ENCODE peak calls at places on chromosome 11, in six cellular contexts. One of them, this sample, is unnamed.

GRCh38 chr11:9315078-9315688 is 790 bp upstream of the TMEM41B start:
- DNase-seq in body of pancreas: peak; percentile 24
- DNase-seq in psoas muscle: no peak
- DNase-seq in heart right ventricle: no peak
- DNase-seq in gastrocnemius medialis: no peak
- DNase-seq in tibial artery: no peak
- DNase-seq in this sample: no peak

GRCh38 chr11:122509091-122509490 is 146.4 kb upstream of the UBASH3B start:
- DNase-seq in gastrocnemius medialis: no peak
- DNase-seq in psoas muscle: no peak
- DNase-seq in body of pancreas: no peak
- DNase-seq in tibial artery: no peak
- DNase-seq in heart right ventricle: no peak
- DNase-seq in this sample: no peak

GRCh38 chr11:5007561-5007960 is 12.9 kb downstream of the OR51L1 start:
- DNase-seq in gastrocnemius medialis: no peak
- DNase-seq in psoas muscle: no peak
- DNase-seq in body of pancreas: no peak
- DNase-seq in tibial artery: no peak
- DNase-seq in heart right ventricle: no peak
- DNase-seq in this sample: no peak

GRCh38 chr11:78406568-78407196 is 10.9 kb downstream of the GAB2 start:
- DNase-seq in psoas muscle: no peak
- DNase-seq in body of pancreas: no peak
- DNase-seq in heart right ventricle: no peak
- DNase-seq in tibial artery: no peak
- DNase-seq in gastrocnemius medialis: no peak
- DNase-seq in this sample: no peak

GRCh38 chr11:126507646-126508045 is 152.2 kb downstream of the ST3GAL4 start:
- DNase-seq in psoas muscle: no peak
- DNase-seq in gastrocnemius medialis: no peak
- DNase-seq in body of pancreas: no peak
- DNase-seq in heart right ventricle: no peak
- DNase-seq in tibial artery: no peak
- DNase-seq in this sample: no peak

GRCh38 chr11:133919330-133920108 is 37.2 kb downstream of the IGSF9B start:
- DNase-seq in heart right ventricle: no peak
- DNase-seq in body of pancreas: no peak
- DNase-seq in psoas muscle: no peak
- DNase-seq in tibial artery: no peak
- DNase-seq in gastrocnemius medialis: no peak
- DNase-seq in this sample: no peak

GRCh38 chr11:36453678-36454077 is 56.4 kb downstream of the TRAF6 start:
- DNase-seq in body of pancreas: no peak
- DNase-seq in tibial artery: no peak
- DNase-seq in psoas muscle: no peak
- DNase-seq in gastrocnemius medialis: no peak
- DNase-seq in heart right ventricle: no peak
- DNase-seq in this sample: no peak

GRCh38 chr11:29129850-29130249 is 887.0 kb downstream of the KCNA4 start:
- DNase-seq in body of pancreas: no peak
- DNase-seq in psoas muscle: no peak
- DNase-seq in tibial artery: no peak
- DNase-seq in gastrocnemius medialis: no peak
- DNase-seq in heart right ventricle: no peak
- DNase-seq in this sample: no peak

GRCh38 chr11:35605691-35606090 is 12.6 kb upstream of the FJX1 start:
- DNase-seq in tibial artery: no peak
- DNase-seq in psoas muscle: no peak
- DNase-seq in gastrocnemius medialis: no peak
- DNase-seq in body of pancreas: no peak
- DNase-seq in heart right ventricle: peak; percentile 40
- DNase-seq in this sample: peak; percentile 50

GRCh38 chr11:45927684-45928413 is 5.4 kb downstream of the LARGE2 start:
- DNase-seq in tibial artery: peak; percentile 62
- DNase-seq in heart right ventricle: no peak
- DNase-seq in psoas muscle: no peak
- DNase-seq in body of pancreas: peak; percentile 10
- DNase-seq in gastrocnemius medialis: no peak
- DNase-seq in this sample: peak; percentile 73

GRCh38 chr11:118834428-118835028 is 43.6 kb upstream of the DDX6 start:
- DNase-seq in gastrocnemius medialis: no peak
- DNase-seq in body of pancreas: no peak
- DNase-seq in psoas muscle: no peak
- DNase-seq in heart right ventricle: no peak
- DNase-seq in tibial artery: no peak
- DNase-seq in this sample: no peak

GRCh38 chr11:17805873-17806272 is 71.3 kb downstream of the KCNC1 start:
- DNase-seq in psoas muscle: no peak
- DNase-seq in body of pancreas: no peak
- DNase-seq in tibial artery: no peak
- DNase-seq in heart right ventricle: peak; percentile 19
- DNase-seq in gastrocnemius medialis: peak; percentile 49
- DNase-seq in this sample: no peak

GRCh38 chr11:57491371-57492061 is 24.0 kb downstream of the SLC43A1 start:
- DNase-seq in heart right ventricle: no peak
- DNase-seq in body of pancreas: peak; percentile 56
- DNase-seq in psoas muscle: peak; percentile 49
- DNase-seq in tibial artery: no peak
- DNase-seq in gastrocnemius medialis: no peak
- DNase-seq in this sample: no peak

GRCh38 chr11:57203359-57203758 is 21.6 kb downstream of the LRRC55 start:
- DNase-seq in psoas muscle: peak; percentile 67
- DNase-seq in tibial artery: no peak
- DNase-seq in heart right ventricle: peak; percentile 90
- DNase-seq in body of pancreas: peak; percentile 26
- DNase-seq in gastrocnemius medialis: peak; percentile 63
- DNase-seq in this sample: no peak

GRCh38 chr11:78832226-78832947 is 257.7 kb upstream of the NARS2 start:
- DNase-seq in psoas muscle: no peak
- DNase-seq in body of pancreas: no peak
- DNase-seq in heart right ventricle: no peak
- DNase-seq in gastrocnemius medialis: no peak
- DNase-seq in tibial artery: no peak
- DNase-seq in this sample: no peak

GRCh38 chr11:118851970-118852369 is 31.7 kb upstream of the CXCR5 start:
- DNase-seq in heart right ventricle: no peak
- DNase-seq in body of pancreas: no peak
- DNase-seq in psoas muscle: no peak
- DNase-seq in gastrocnemius medialis: no peak
- DNase-seq in tibial artery: no peak
- DNase-seq in this sample: no peak

GRCh38 chr11:10272132-10272531 is 21.9 kb downstream of the SBF2 start:
- DNase-seq in tibial artery: no peak
- DNase-seq in body of pancreas: no peak
- DNase-seq in psoas muscle: no peak
- DNase-seq in gastrocnemius medialis: no peak
- DNase-seq in heart right ventricle: no peak
- DNase-seq in this sample: no peak

GRCh38 chr11:20363500-20364411 is at the start of gene HTATIP2:
- DNase-seq in tibial artery: peak; percentile 82
- DNase-seq in psoas muscle: peak; percentile 73
- DNase-seq in body of pancreas: peak; percentile 61
- DNase-seq in heart right ventricle: peak; percentile 54
- DNase-seq in gastrocnemius medialis: peak; percentile 64
- DNase-seq in this sample: peak; percentile 82

GRCh38 chr11:32213223-32213622 is 122.3 kb downstream of the RCN1 start:
- DNase-seq in psoas muscle: no peak
- DNase-seq in heart right ventricle: no peak
- DNase-seq in body of pancreas: no peak
- DNase-seq in gastrocnemius medialis: no peak
- DNase-seq in tibial artery: no peak
- DNase-seq in this sample: no peak

GRCh38 chr11:3189193-3189843 is 24.2 kb upstream of the OSBPL5 start:
- DNase-seq in body of pancreas: no peak
- DNase-seq in psoas muscle: no peak
- DNase-seq in gastrocnemius medialis: no peak
- DNase-seq in tibial artery: peak; percentile 39
- DNase-seq in heart right ventricle: no peak
- DNase-seq in this sample: peak; percentile 26

GRCh38 chr11:43944761-43945311 is 2.4 kb downstream of the C11orf96 start:
- DNase-seq in body of pancreas: peak; percentile 73
- DNase-seq in tibial artery: peak; percentile 91
- DNase-seq in psoas muscle: peak; percentile 77
- DNase-seq in heart right ventricle: peak; percentile 81
- DNase-seq in gastrocnemius medialis: peak; percentile 71
- DNase-seq in this sample: peak; percentile 83

GRCh38 chr11:124769804-124770774 is 8.0 kb upstream of the ESAM start:
- DNase-seq in heart right ventricle: no peak
- DNase-seq in body of pancreas: no peak
- DNase-seq in psoas muscle: no peak
- DNase-seq in gastrocnemius medialis: no peak
- DNase-seq in tibial artery: no peak
- DNase-seq in this sample: no peak

GRCh38 chr11:104534268-104534667 is 364.0 kb downstream of the CASP12 start:
- DNase-seq in psoas muscle: no peak
- DNase-seq in gastrocnemius medialis: no peak
- DNase-seq in body of pancreas: no peak
- DNase-seq in heart right ventricle: no peak
- DNase-seq in tibial artery: no peak
- DNase-seq in this sample: no peak

GRCh38 chr11:110857885-110858555 is 145.8 kb upstream of the ARHGAP20 start:
- DNase-seq in tibial artery: no peak
- DNase-seq in body of pancreas: no peak
- DNase-seq in psoas muscle: no peak
- DNase-seq in gastrocnemius medialis: peak; percentile 21
- DNase-seq in heart right ventricle: no peak
- DNase-seq in this sample: peak; percentile 44

GRCh38 chr11:91966368-91966767 is 258.2 kb upstream of the FAT3 start:
- DNase-seq in heart right ventricle: no peak
- DNase-seq in psoas muscle: no peak
- DNase-seq in tibial artery: no peak
- DNase-seq in gastrocnemius medialis: no peak
- DNase-seq in body of pancreas: no peak
- DNase-seq in this sample: no peak

GRCh38 chr11:91970604-91971003 is 254.0 kb upstream of the FAT3 start:
- DNase-seq in body of pancreas: no peak
- DNase-seq in psoas muscle: no peak
- DNase-seq in gastrocnemius medialis: no peak
- DNase-seq in heart right ventricle: no peak
- DNase-seq in tibial artery: no peak
- DNase-seq in this sample: no peak

GRCh38 chr11:91972665-91973266 is 251.9 kb upstream of the FAT3 start:
- DNase-seq in heart right ventricle: no peak
- DNase-seq in gastrocnemius medialis: no peak
- DNase-seq in psoas muscle: no peak
- DNase-seq in tibial artery: no peak
- DNase-seq in body of pancreas: peak; percentile 65
- DNase-seq in this sample: no peak

GRCh38 chr11:91967018-91967715 is 257.5 kb upstream of the FAT3 start:
- DNase-seq in psoas muscle: no peak
- DNase-seq in tibial artery: no peak
- DNase-seq in heart right ventricle: no peak
- DNase-seq in gastrocnemius medialis: no peak
- DNase-seq in body of pancreas: no peak
- DNase-seq in this sample: no peak
- H3K36me3 ChIP-seq in psoas muscle: no peaks in the 10 kb centered on the region
- H3K36me3 ChIP-seq in tibial artery: no peaks in the 10 kb centered on the region
- H3K36me3 ChIP-seq in heart right ventricle: no peaks in the 10 kb centered on the region
- H3K36me3 ChIP-seq in gastrocnemius medialis: no peaks in the 10 kb centered on the region
- H3K36me3 ChIP-seq in body of pancreas: no peaks in the 10 kb centered on the region
- H3K36me3 ChIP-seq in this sample: no peaks in the 10 kb centered on the region

GRCh38 chr11:68043029-68043348 is 4.2 kb downstream of the TCIRG1 start:
- DNase-seq in body of pancreas: no peak
- DNase-seq in gastrocnemius medialis: no peak
- DNase-seq in tibial artery: no peak
- DNase-seq in heart right ventricle: no peak
- DNase-seq in psoas muscle: no peak
- DNase-seq in this sample: no peak

GRCh38 chr11:68040957-68041591 is 2.2 kb downstream of the TCIRG1 start:
- DNase-seq in heart right ventricle: no peak
- DNase-seq in psoas muscle: peak; percentile 18
- DNase-seq in tibial artery: peak; percentile 65
- DNase-seq in body of pancreas: peak; percentile 66
- DNase-seq in gastrocnemius medialis: no peak
- DNase-seq in this sample: peak; percentile 73

GRCh38 chr11:68041617-68042218 is 2.9 kb downstream of the TCIRG1 start:
- DNase-seq in tibial artery: peak; percentile 63
- DNase-seq in body of pancreas: no peak
- DNase-seq in psoas muscle: no peak
- DNase-seq in heart right ventricle: no peak
- DNase-seq in gastrocnemius medialis: no peak
- DNase-seq in this sample: peak; percentile 62

GRCh38 chr11:68043349-68044144 is 4.7 kb downstream of the TCIRG1 start:
- DNase-seq in psoas muscle: peak; percentile 57
- DNase-seq in tibial artery: no peak
- DNase-seq in gastrocnemius medialis: no peak
- DNase-seq in body of pancreas: no peak
- DNase-seq in heart right ventricle: no peak
- DNase-seq in this sample: peak; percentile 78

GRCh38 chr11:68042219-68043028 is 3.6 kb downstream of the TCIRG1 start:
- DNase-seq in psoas muscle: no peak
- DNase-seq in body of pancreas: no peak
- DNase-seq in tibial artery: peak; percentile 60
- DNase-seq in heart right ventricle: no peak
- DNase-seq in gastrocnemius medialis: no peak
- DNase-seq in this sample: peak; percentile 62
- H3K36me3 ChIP-seq in psoas muscle: peaks cover 5% of the 10 kb centered on the region
- H3K36me3 ChIP-seq in body of pancreas: peaks cover 9% of the 10 kb centered on the region
- H3K36me3 ChIP-seq in tibial artery: peaks cover 45% of the 10 kb centered on the region
- H3K36me3 ChIP-seq in heart right ventricle: no peaks in the 10 kb centered on the region
- H3K36me3 ChIP-seq in gastrocnemius medialis: no peaks in the 10 kb centered on the region
- H3K36me3 ChIP-seq in this sample: no peaks in the 10 kb centered on the region

GRCh38 chr11:128775513-128775912 is 81.6 kb downstream of the FLI1 start:
- DNase-seq in gastrocnemius medialis: no peak
- DNase-seq in body of pancreas: no peak
- DNase-seq in heart right ventricle: no peak
- DNase-seq in psoas muscle: no peak
- DNase-seq in tibial artery: no peak
- DNase-seq in this sample: no peak
- H3K36me3 ChIP-seq in gastrocnemius medialis: no peaks in the 10 kb centered on the region
- H3K36me3 ChIP-seq in body of pancreas: no peaks in the 10 kb centered on the region
- H3K36me3 ChIP-seq in heart right ventricle: peaks cover 4% of the 10 kb centered on the region
- H3K36me3 ChIP-seq in psoas muscle: peaks cover 6% of the 10 kb centered on the region
- H3K36me3 ChIP-seq in tibial artery: peaks cover 19% of the 10 kb centered on the region
- H3K36me3 ChIP-seq in this sample: no peaks in the 10 kb centered on the region

GRCh38 chr11:96242191-96242845 is 100.7 kb downstream of the MAML2 start:
- DNase-seq in gastrocnemius medialis: no peak
- DNase-seq in psoas muscle: no peak
- DNase-seq in body of pancreas: no peak
- DNase-seq in tibial artery: no peak
- DNase-seq in heart right ventricle: no peak
- DNase-seq in this sample: no peak

GRCh38 chr11:96238563-96239166 is 104.3 kb downstream of the MAML2 start:
- DNase-seq in gastrocnemius medialis: no peak
- DNase-seq in body of pancreas: no peak
- DNase-seq in tibial artery: no peak
- DNase-seq in psoas muscle: no peak
- DNase-seq in heart right ventricle: no peak
- DNase-seq in this sample: no peak

GRCh38 chr11:96241351-96241841 is 101.6 kb downstream of the MAML2 start:
- DNase-seq in tibial artery: no peak
- DNase-seq in psoas muscle: no peak
- DNase-seq in gastrocnemius medialis: no peak
- DNase-seq in body of pancreas: no peak
- DNase-seq in heart right ventricle: no peak
- DNase-seq in this sample: no peak

GRCh38 chr11:96246718-96247540 is 96.1 kb downstream of the MAML2 start:
- DNase-seq in tibial artery: no peak
- DNase-seq in body of pancreas: no peak
- DNase-seq in heart right ventricle: no peak
- DNase-seq in gastrocnemius medialis: no peak
- DNase-seq in psoas muscle: no peak
- DNase-seq in this sample: no peak

GRCh38 chr11:96242971-96243647 is 99.9 kb downstream of the MAML2 start:
- DNase-seq in psoas muscle: peak; percentile 93
- DNase-seq in heart right ventricle: peak; percentile 96
- DNase-seq in tibial artery: peak; percentile 98
- DNase-seq in gastrocnemius medialis: peak; percentile 85
- DNase-seq in body of pancreas: peak; percentile 91
- DNase-seq in this sample: peak; percentile 98
- H3K36me3 ChIP-seq in psoas muscle: no peaks in the 10 kb centered on the region
- H3K36me3 ChIP-seq in heart right ventricle: no peaks in the 10 kb centered on the region
- H3K36me3 ChIP-seq in tibial artery: no peaks in the 10 kb centered on the region
- H3K36me3 ChIP-seq in gastrocnemius medialis: no peaks in the 10 kb centered on the region
- H3K36me3 ChIP-seq in body of pancreas: no peaks in the 10 kb centered on the region
- H3K36me3 ChIP-seq in this sample: no peaks in the 10 kb centered on the region